ENCODE peak calls at places on chromosomes 11 and 22, in eight cellular contexts. S, G, B, F, W, D, V and T are unnamed samples.

GRCh38 chr11:77091146-77091940 is 11.3 kb upstream of the OMP start:
- DNase-seq in S (peak; percentile 87), D (peak; percentile 71), B (peak; percentile 86), G (peak; percentile 85), F (peak; percentile 80), V (peak; percentile 91), W (peak; percentile 71), T (peak; percentile 66)

GRCh38 chr22:26606611-26607010 is 11.2 kb downstream of the CRYBB1 start:
- DNase-seq in D (no peak), B (no peak), S (no peak), V (no peak), W (peak; percentile 81), G (no peak), F (no peak), T (no peak)

GRCh38 chr11:127521413-127521812 is 520.8 kb upstream of the KIRREL3 start:
- DNase-seq in W (no peak), V (no peak), F (no peak), S (no peak), B (no peak), G (no peak), D (no peak), T (no peak)

GRCh38 chr11:107565219-107565937 is at the start of gene ALKBH8:
- DNase-seq in S (peak; percentile 87), G (peak; percentile 87), F (peak; percentile 71), V (peak; percentile 74), D (peak; percentile 67), B (peak; percentile 47), W (peak; percentile 56), T (peak; percentile 43)

GRCh38 chr11:121657191-121657590 is 204.4 kb upstream of the SORL1-AS1 start:
- DNase-seq in G (no peak), D (no peak), W (no peak), F (no peak), V (no peak), B (no peak), S (no peak), T (no peak)

GRCh38 chr11:64876835-64877341 is 1.5 kb downstream of the EHD1 start:
- DNase-seq in F (no peak), D (no peak), V (no peak), W (no peak), S (peak; percentile 74), G (peak; percentile 82), B (peak; percentile 97), T (no peak)

GRCh38 chr22:50621948-50622722 is 5.8 kb downstream of the ARSA start:
- DNase-seq in S (no peak), G (peak; percentile 62), D (no peak), V (peak; percentile 36), B (no peak), F (no peak), W (no peak), T (no peak)

GRCh38 chr11:120517390-120518315 is 6.1 kb downstream of the GRIK4 start:
- DNase-seq in S (no peak), V (no peak), F (no peak), D (no peak), B (peak; percentile 9), W (no peak), G (peak; percentile 34), T (no peak)

GRCh38 chr11:17722000-17722643 is 2.8 kb downstream of the MYOD1 start:
- DNase-seq in B (no peak), F (peak; percentile 60), W (peak; percentile 31), G (no peak), S (peak; percentile 75), V (peak; percentile 73), D (no peak), T (no peak)
- TF ChIP-seq CTCF in B (no peak), F (peak; percentile 37), W (peak; percentile 57), G (no peak), S (peak; percentile 57), V (peak; percentile 73), D (peak; percentile 41), T (peak; percentile 36)

GRCh38 chr11:70914496-70914895 is 337.9 kb downstream of the SHANK2 start:
- DNase-seq in V (no peak), W (no peak), B (no peak), D (no peak), F (no peak), G (peak; percentile 6), S (no peak), T (no peak)

GRCh38 chr11:70913715-70914231 is 338.6 kb downstream of the SHANK2 start:
- DNase-seq in W (no peak), V (no peak), B (no peak), F (no peak), S (no peak), G (peak; percentile 36), D (no peak), T (no peak)

GRCh38 chr11:70918242-70918641 is 334.1 kb downstream of the SHANK2 start:
- DNase-seq in D (no peak), V (no peak), G (no peak), W (no peak), B (no peak), F (no peak), S (no peak), T (no peak)

GRCh38 chr11:70915158-70915795 is 337.1 kb downstream of the SHANK2 start:
- DNase-seq in D (no peak), B (no peak), S (no peak), V (no peak), W (no peak), G (peak; percentile 20), F (no peak), T (no peak)

GRCh38 chr11:70916321-70916720 is 336.1 kb downstream of the SHANK2 start:
- DNase-seq in V (no peak), B (no peak), S (no peak), F (no peak), W (no peak), D (no peak), G (no peak), T (no peak)
- TF ChIP-seq CTCF in V (no peak), B (no peak), S (no peak), F (no peak), W (no peak), D (no peak), G (no peak), T (no peak)

DNA sequence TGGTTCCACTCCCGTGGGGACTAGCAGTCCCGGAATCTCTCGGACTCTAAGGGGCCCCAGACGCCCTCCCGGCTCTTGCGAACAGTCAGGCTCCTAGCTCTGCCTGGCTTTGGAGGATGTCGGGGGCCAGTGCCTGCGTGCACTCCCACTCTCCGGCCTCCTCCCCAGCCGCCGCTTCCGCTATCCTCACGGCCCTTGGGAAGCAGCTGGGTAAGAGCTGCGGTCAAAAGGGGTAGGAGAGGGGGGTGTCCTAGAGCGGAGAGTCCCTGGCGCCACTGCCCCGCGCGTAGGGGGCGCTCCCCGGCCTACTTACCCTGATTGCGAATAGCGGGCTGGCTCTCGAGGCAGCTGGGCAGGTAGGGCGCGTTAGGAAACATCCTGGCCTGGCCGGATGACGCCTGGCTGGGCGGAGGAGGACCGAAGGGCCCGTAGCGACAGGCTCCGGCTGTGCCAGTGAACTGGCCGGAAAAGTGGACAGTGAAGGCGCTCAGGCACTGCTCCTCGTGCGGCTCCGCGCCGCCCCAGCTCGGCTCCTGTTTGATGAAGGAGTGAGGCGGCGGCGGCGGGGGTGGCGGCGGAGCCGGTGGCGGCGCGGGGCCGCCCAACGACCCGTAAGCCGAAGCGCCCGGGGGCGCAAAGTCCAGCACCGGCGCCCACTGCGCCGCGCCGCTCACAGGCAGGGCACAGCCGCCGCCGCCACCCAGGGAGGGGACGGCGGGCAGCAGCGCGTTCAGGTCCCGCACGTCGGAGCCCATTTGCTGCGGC is 770 bp downstream of the WT1 start:
- DNase-seq in F (peak; percentile 42), W (no peak), B (no peak), G (no peak), D (peak; percentile 14), S (no peak), V (peak; percentile 67), T (no peak)
- TF ChIP-seq CTCF in F (no peak), W (no peak), B (no peak), G (no peak), D (peak; percentile 28), S (no peak), V (peak; percentile 55), T (peak; percentile 30)

DNA sequence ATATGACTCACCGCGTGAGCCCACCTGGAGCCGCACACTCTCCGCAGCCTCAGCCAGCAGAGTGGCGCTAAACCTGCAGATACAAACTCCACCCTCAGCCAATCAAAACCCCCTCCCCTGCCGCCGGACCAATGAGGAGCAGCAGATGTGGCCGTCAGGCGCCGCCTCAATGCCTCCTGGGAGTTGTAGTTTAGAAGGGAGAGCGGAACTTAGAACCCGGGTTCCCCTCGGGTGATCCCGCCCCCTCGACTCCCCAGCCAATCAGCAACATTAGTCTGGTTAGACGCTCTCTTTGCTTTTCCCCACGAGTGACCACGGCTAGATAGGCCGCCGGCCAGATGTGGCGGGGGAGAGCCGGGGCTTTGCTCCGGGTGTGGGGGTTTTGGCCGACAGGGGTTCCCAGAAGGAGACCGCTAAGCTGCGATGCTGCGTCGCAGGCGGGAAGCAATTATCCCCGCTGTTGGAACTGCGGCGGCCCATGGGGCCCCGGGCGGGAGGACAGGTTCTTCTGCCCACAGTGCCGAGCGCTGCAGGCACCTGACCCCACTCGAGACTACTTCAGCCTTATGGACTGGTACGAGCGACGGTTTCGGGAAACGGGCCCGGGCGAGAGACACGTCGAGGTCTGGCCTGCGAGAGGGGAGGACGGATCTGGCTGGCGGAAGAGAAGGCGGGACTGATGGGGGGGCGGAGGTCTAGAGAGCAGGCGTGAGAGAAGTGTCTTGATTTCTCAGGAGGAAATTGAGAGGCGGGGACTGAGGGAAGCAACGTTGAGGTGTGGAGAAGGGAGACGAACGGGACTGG is at the start of the genes CHEK2 and HSCB:
- DNase-seq in B (peak; percentile 93), S (peak; percentile 99), F (peak; percentile 93), D (peak; percentile 93), G (peak; percentile 99), V (peak; percentile 100), W (peak; percentile 99), T (peak; percentile 93)
- TF ChIP-seq CTCF in B (no peak), S (peak; percentile 1), F (no peak), D (no peak), G (no peak), V (no peak), W (peak; percentile 3), T (no peak)

DNA sequence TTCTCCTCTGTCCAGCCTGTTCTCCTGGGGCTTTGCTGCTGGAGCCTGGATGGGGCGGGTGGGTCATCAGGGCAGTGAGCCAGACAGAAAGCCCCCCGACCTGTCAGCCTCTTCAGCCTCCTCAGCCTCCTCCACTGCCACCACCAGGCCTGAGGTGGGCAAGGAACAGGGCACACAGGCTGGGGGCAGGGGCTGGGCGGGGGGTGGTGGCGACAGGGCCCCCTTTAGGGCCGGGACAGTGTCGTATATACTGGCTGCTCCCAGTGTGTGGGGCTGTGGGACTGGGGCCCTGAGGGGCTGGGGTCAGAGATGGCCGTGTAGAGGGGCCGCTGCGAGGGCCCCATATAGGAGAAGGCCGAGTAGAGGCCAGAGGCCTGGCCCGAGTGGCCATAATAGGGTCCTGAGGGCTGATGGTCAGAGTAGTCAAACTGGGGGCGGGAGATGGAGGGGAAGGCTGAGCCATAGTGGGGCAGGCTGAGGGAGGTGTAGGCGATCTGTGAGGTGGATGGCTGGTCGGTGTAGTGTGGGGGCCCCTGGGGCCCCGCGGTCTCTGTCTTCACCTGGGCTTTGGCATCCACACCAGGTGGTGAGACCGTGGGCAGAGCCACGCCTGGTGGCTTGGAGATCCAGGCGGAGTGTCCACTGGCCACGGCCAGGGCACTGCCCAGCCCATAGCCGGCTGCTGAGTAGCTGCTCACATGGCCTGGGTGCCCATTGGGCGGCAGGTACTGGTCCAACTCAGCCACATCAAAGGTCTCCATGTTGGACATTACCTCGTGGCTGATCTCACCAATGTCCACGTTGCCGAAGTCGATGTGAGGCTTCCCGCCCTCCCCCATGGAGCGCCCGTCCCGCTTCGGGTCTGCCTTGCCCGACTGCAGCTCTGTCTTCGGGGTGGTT is 10.8 kb downstream of the SOX10 start:
- DNase-seq in G (no peak), W (no peak), F (no peak), D (no peak), V (no peak), B (no peak), S (no peak), T (no peak)
- TF ChIP-seq CTCF in G (no peak), W (no peak), F (no peak), D (no peak), V (no peak), B (no peak), S (no peak), T (no peak)